ENCODE peak calls at places on chromosomes 11 and 22, in eight cellular contexts. I is upper lobe of left lung, A is A549, H is foreskin keratinocyte, F is upper lobe of right lung, C is H1, Q is heart right ventricle, P is neural progenitor cell. R is an unnamed sample.
A peak's percentile ranks its signal among the peaks of the same experiment; 100 is the strongest.

GRCh38 chr11:9506489-9507343 is 45.9 kb downstream of the ZNF143 start:
- DNase-seq in C (peak; percentile 79), Q (peak; percentile 37), I (peak; percentile 67), F (no peak), A (peak; percentile 81), H (no peak), P (peak; percentile 90), R (peak; percentile 85)

GRCh38 chr11:86746509-86746908 is 53.8 kb upstream of the PRSS23 start:
- DNase-seq in I (no peak), Q (no peak), P (no peak), H (no peak), F (no peak), A (no peak), C (no peak), R (no peak)

GRCh38 chr22:36510966-36511881 is 4.4 kb upstream of the FOXRED2 start:
- DNase-seq in I (no peak), H (no peak), C (no peak), Q (no peak), F (no peak), P (peak; percentile 74), A (peak; percentile 55), R (peak; percentile 44)

GRCh38 chr11:87859583-87859982 is 315.7 kb downstream of the RAB38 start:
- DNase-seq in A (no peak), Q (no peak), C (no peak), H (no peak), I (no peak), P (no peak), F (no peak), R (peak; percentile 21)

GRCh38 chr22:38180841-38181452 is 683 bp downstream of the PLA2G6 start:
- DNase-seq in P (no peak), C (no peak), H (no peak), I (peak; percentile 82), Q (no peak), F (peak; percentile 86), A (no peak), R (peak; percentile 23)

GRCh38 chr11:10473371-10473770 is 18.3 kb downstream of the AMPD3 start:
- DNase-seq in P (no peak), C (no peak), I (peak; percentile 6), Q (no peak), F (no peak), A (no peak), H (no peak), R (no peak)

GRCh38 chr11:33690290-33691050 is 10.2 kb downstream of the C11orf91 start:
- DNase-seq in A (peak; percentile 94), F (no peak), I (peak; percentile 50), H (peak; percentile 100), P (no peak), Q (peak; percentile 55), C (no peak), R (peak; percentile 100)

GRCh38 chr11:124113890-124114289 is 1.4 kb upstream of the VWA5A start:
- DNase-seq in A (no peak), P (no peak), Q (no peak), H (no peak), F (no peak), I (no peak), C (no peak), R (peak; percentile 14)

GRCh38 chr22:18114495-18114894 is 3.9 kb downstream of the TUBA8 start:
- DNase-seq in F (no peak), C (no peak), A (no peak), H (no peak), Q (no peak), I (no peak), P (no peak), R (no peak)

DNA sequence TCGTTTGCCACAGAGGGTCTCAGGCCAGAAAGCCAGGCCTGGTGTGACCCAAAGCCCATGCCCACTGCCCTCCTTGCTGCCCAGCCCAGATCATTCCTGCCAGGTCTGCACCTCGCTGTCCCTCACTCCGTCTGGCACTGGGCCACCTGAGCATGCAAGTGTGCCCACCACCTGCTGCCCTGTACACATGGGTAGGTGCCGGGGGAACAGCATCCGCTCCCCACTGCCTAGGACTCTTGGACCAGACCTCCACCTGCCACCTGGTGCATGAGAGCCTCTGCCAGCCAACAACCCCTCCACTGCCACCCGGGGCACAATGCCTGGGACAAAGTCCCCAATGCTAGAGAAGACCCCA is 12.5 kb downstream of the MGAT3 start:
- DNase-seq in F (no peak), A (no peak), I (no peak), C (no peak), P (no peak), Q (no peak), H (no peak), R (no peak)
- H3K27ac ChIP-seq in F (peak overlapping the region; percentile 77), A (no peak overlapping the region), I (peak overlapping the region; percentile 4), C (no peak overlapping the region), P (no peak overlapping the region), Q (no peak overlapping the region), H (no peak overlapping the region), R (no peak overlapping the region)

GRCh38 chr11:3823303-3823702 is 14.9 kb downstream of the PGAP2 start:
- DNase-seq in Q (no peak), A (peak; percentile 29), P (no peak), H (no peak), I (no peak), F (no peak), C (no peak), R (peak; percentile 74)

GRCh38 chr11:3826721-3827120 is 14.0 kb downstream of the RHOG start:
- DNase-seq in H (no peak), F (no peak), Q (no peak), P (peak; percentile 27), A (no peak), I (no peak), C (no peak), R (no peak)

GRCh38 chr11:3823762-3824506 is 15.6 kb downstream of the PGAP2 start:
- DNase-seq in H (no peak), C (no peak), P (no peak), A (no peak), Q (no peak), I (no peak), F (no peak), R (no peak)

GRCh38 chr11:3825473-3826154 is 15.1 kb downstream of the RHOG start:
- DNase-seq in F (no peak), H (no peak), C (no peak), P (no peak), Q (no peak), I (no peak), A (no peak), R (no peak)

GRCh38 chr11:3824714-3825472 is 15.9 kb downstream of the RHOG start:
- DNase-seq in C (peak; percentile 75), P (peak; percentile 81), H (no peak), A (peak; percentile 80), I (peak; percentile 74), Q (peak; percentile 66), F (peak; percentile 81), R (no peak)
- TF ChIP-seq CTCF in C (peak; percentile 100), P (peak; percentile 73), H (peak; percentile 68), A (peak; percentile 50), I (peak; percentile 93), Q (peak; percentile 53), F (peak; percentile 77), R (peak; percentile 58)

DNA sequence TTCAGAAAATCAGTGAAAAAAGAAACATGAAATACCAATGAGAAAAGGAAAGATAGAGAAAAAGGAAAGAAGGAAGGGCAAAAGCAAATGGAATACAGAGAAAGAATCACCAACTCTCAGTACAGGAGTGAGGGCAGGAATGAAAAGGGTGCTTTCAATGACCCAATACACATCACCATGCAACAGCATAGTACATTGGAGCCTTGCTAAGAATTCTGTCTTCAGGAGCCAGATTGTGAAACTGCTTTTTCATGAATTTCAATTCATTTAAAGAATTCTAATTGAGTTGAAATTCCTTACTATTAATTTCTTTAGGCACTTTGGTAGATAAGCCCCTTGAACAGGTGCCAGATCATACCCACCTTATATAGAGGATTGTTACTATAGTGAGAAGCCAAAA is 34.9 kb downstream of the BLID start:
- DNase-seq in F (no peak), A (no peak), I (no peak), H (no peak), C (no peak), P (no peak), Q (no peak), R (no peak)
- H3K27ac ChIP-seq in F (no peak overlapping the region), A (no peak overlapping the region), I (no peak overlapping the region), H (no peak overlapping the region), C (no peak overlapping the region), P (no peak overlapping the region), Q (no peak overlapping the region), R (no peak overlapping the region)

GRCh38 chr22:25059438-25059837 is 106.9 kb downstream of the KIAA1671 start:
- DNase-seq in Q (no peak), A (no peak), C (no peak), H (no peak), F (no peak), P (no peak), I (no peak), R (no peak)

GRCh38 chr22:25061605-25062377 is 109.3 kb downstream of the KIAA1671 start:
- DNase-seq in P (no peak), I (no peak), C (no peak), H (peak; percentile 26), F (no peak), Q (no peak), A (no peak), R (no peak)

GRCh38 chr22:25061134-25061533 is 108.6 kb downstream of the KIAA1671 start:
- DNase-seq in I (no peak), F (no peak), H (no peak), A (no peak), P (no peak), Q (no peak), C (no peak), R (no peak)

GRCh38 chr22:25062378-25063095 is 110.0 kb downstream of the KIAA1671 start:
- DNase-seq in F (no peak), H (no peak), I (no peak), C (no peak), A (no peak), Q (no peak), P (no peak), R (no peak)

DNA sequence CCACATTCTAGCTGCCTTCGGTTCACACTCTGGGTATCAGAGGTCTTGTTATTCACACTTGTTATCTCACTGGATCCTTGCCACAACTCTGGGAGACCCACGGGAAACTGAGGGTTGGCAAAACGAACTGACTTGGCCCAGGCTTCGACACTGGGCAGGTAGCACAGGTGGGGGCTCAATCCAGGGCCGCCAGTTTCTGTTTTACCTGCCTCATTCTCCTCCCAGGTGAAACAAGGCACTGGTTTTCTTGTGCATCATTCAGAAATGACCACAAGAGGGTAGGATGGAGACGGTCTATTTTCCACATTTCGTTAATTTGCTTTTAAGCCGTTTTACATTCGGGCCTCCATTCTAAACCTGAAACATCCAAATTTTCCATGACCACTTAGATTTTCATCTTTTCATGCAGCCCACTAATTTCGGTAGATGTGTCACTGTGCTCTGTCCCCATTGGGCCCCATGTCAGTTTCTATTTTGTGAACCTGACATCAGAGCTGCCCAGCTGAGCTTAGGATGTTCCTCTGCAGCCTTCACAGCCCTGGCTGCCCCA is 108.1 kb downstream of the KIAA1671 start:
- DNase-seq in C (no peak), P (no peak), Q (no peak), H (no peak), I (no peak), A (no peak), F (no peak), R (no peak)
- TF ChIP-seq CTCF in C (no peak), P (peak; percentile 39), Q (no peak), H (peak; percentile 38), I (no peak), A (no peak), F (peak; percentile 26), R (peak; percentile 2)

R was measured in fibroblast of lung.